ENCODE peak calls at places on chromosomes 11 and 22, in seven cellular contexts. L is HL-60, T is ovary, X is psoas muscle, S is IMR-90, O is tibial artery, J is mesendoderm. G is an unnamed sample.

GRCh38 chr22:21042978-21043855 is 2.5 kb upstream of the LRRC74B start:
- DNase-seq in T (no peak), O (no peak), S (no peak), J (no peak), X (peak; percentile 29), L (no peak), G (no peak)

GRCh38 chr22:21000215-21000986 is 1.5 kb downstream of the THAP7 start:
- DNase-seq in J (no peak), T (no peak), L (no peak), X (no peak), S (no peak), O (no peak), G (no peak)

GRCh38 chr11:34204396-34205279 is 99.2 kb downstream of the NAT10 start:
- DNase-seq in L (no peak), T (no peak), S (peak; percentile 63), O (no peak), J (no peak), X (no peak), G (no peak)

GRCh38 chr22:24985824-24986214 is 33.3 kb downstream of the KIAA1671 start:
- DNase-seq in O (peak; percentile 73), S (peak; percentile 10), T (peak; percentile 57), J (peak; percentile 67), L (no peak), X (no peak), G (no peak)

GRCh38 chr11:120746836-120747609 is 235.5 kb downstream of the GRIK4 start:
- DNase-seq in J (no peak), S (no peak), L (no peak), O (no peak), T (no peak), X (no peak), G (no peak)

GRCh38 chr22:33539902-33540751 is 380.1 kb downstream of the LARGE1 start:
- DNase-seq in O (peak; percentile 83), T (peak; percentile 90), X (peak; percentile 70), J (no peak), S (peak; percentile 5), L (no peak), G (no peak)

GRCh38 chr11:77813256-77813655 is 7.3 kb downstream of the RSF1 start:
- DNase-seq in X (no peak), T (no peak), S (peak; percentile 65), O (no peak), J (no peak), L (no peak), G (no peak)

GRCh38 chr11:1196516-1197391 is 26.1 kb upstream of the MUC5B start:
- DNase-seq in S (no peak), J (no peak), L (no peak), X (peak; percentile 38), O (peak; percentile 64), T (no peak), G (no peak)

GRCh38 chr11:1238767-1239595 is 16.1 kb downstream of the MUC5B start:
- DNase-seq in O (no peak), S (no peak), J (peak; percentile 37), X (no peak), T (no peak), L (no peak), G (no peak)

GRCh38 chr11:18791175-18792065 is at the start of gene PTPN5:
- DNase-seq in O (peak; percentile 54), S (no peak), J (peak; percentile 28), L (no peak), X (no peak), T (no peak), G (no peak)

GRCh38 chr22:44613196-44613595 is 88.8 kb upstream of the PRR5 start:
- DNase-seq in S (no peak), O (no peak), T (no peak), L (no peak), J (no peak), X (no peak), G (no peak)

GRCh38 chr11:89442801-89443200 is 48.4 kb downstream of the NOX4 start:
- DNase-seq in J (no peak), T (no peak), L (no peak), S (no peak), X (no peak), O (no peak), G (no peak)

GRCh38 chr22:40020956-40021355 is 26.2 kb downstream of the FAM83F start:
- DNase-seq in T (no peak), J (no peak), X (no peak), O (no peak), S (no peak), L (no peak), G (no peak)
- H3K27me3 ChIP-seq in T (no peaks in the 10 kb centered on the region), J (no peaks in the 10 kb centered on the region), X (no peaks in the 10 kb centered on the region), O (no peaks in the 10 kb centered on the region), S (peaks cover 49% of the 10 kb centered on the region), L (no peaks in the 10 kb centered on the region), G (no peaks in the 10 kb centered on the region)

DNA sequence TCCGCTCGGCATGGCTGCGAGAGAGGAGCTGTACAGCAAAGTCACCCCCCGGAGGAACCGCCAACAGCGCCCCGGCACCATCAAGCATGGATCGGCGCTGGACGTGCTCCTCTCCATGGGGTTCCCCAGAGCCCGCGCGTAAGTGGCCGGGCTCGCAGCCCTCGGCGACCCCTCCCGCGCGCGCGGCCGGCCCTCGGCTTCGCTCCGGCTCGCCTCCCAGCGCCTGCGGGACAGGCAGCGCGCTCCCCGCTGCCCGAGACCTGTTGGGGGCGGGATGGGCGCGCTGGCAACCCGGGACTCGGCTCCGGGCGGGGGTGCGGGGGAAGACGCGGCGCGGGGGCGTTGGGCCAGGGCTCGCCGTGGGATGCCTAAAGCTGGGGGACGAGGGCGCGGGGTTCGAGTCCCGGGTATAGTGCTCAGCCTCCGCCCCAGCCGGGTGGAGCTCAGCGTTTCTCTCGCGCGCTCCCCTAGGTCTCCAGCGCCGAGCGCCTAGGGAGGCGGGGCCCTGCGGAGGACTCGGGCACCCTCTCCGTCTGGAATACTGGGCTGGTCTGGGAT is 630 bp downstream of the UBASH3B start:
- DNase-seq in X (peak; percentile 67), S (peak; percentile 66), L (peak; percentile 23), J (peak; percentile 60), T (peak; percentile 59), O (peak; percentile 69), G (peak; percentile 47)
- H3K27ac ChIP-seq in X (peak overlapping the region; percentile 80), S (peak overlapping the region; percentile 93), L (peak overlapping the region; percentile 67), J (peak overlapping the region; percentile 91), T (peak overlapping the region; percentile 81), O (peak overlapping the region; percentile 83), G (peak overlapping the region; percentile 83)

GRCh38 chr11:17543041-17543440 is 1.2 kb downstream of the USH1C start:
- DNase-seq in S (no peak), T (no peak), X (peak; percentile 27), J (no peak), O (no peak), L (no peak), G (no peak)
- H3K4me3 ChIP-seq in S (no peak overlapping the region), T (no peak overlapping the region), X (no peak overlapping the region), J (no peak overlapping the region), O (no peak overlapping the region), L (no peak overlapping the region), G (no peak overlapping the region)

GRCh38 chr22:37457093-37457893 is 28.9 kb downstream of the MFNG start:
- DNase-seq in S (peak; percentile 48), T (peak; percentile 41), O (no peak), J (peak; percentile 80), L (peak; percentile 73), X (peak; percentile 74), G (peak; percentile 81)

GRCh38 chr22:37462426-37462825 is 23.8 kb downstream of the MFNG start:
- DNase-seq in X (no peak), S (no peak), L (no peak), O (no peak), J (no peak), T (no peak), G (no peak)

GRCh38 chr22:37460684-37461083 is 25.5 kb downstream of the MFNG start:
- DNase-seq in S (no peak), T (no peak), X (no peak), O (no peak), J (no peak), L (no peak), G (no peak)

GRCh38 chr22:37456351-37456750 is 29.1 kb upstream of the ELFN2 start:
- DNase-seq in O (no peak), L (no peak), X (no peak), J (no peak), S (no peak), T (no peak), G (no peak)

GRCh38 chr22:37459211-37459610 is 27.0 kb downstream of the MFNG start:
- DNase-seq in L (no peak), T (no peak), J (no peak), X (no peak), O (no peak), S (no peak), G (no peak)
- H3K27me3 ChIP-seq in L (no peaks in the 10 kb centered on the region), T (no peaks in the 10 kb centered on the region), J (no peaks in the 10 kb centered on the region), X (no peaks in the 10 kb centered on the region), O (no peaks in the 10 kb centered on the region), S (peaks cover 9% of the 10 kb centered on the region), G (no peaks in the 10 kb centered on the region)

GRCh38 chr11:74630043-74630442 is 37.7 kb downstream of the POLD3 start:
- DNase-seq in S (no peak), J (no peak), O (no peak), X (no peak), T (no peak), L (no peak), G (no peak)

GRCh38 chr11:74633406-74634393 is 41.3 kb downstream of the POLD3 start:
- DNase-seq in X (no peak), J (no peak), O (no peak), S (no peak), L (no peak), T (no peak), G (no peak)

GRCh38 chr11:74639533-74639932 is 47.2 kb downstream of the POLD3 start:
- DNase-seq in O (no peak), L (no peak), J (no peak), S (no peak), X (no peak), T (no peak), G (no peak)

GRCh38 chr11:74636633-74637184 is 44.3 kb downstream of the POLD3 start:
- DNase-seq in X (no peak), L (peak; percentile 3), O (no peak), S (peak; percentile 95), J (no peak), T (no peak), G (no peak)

GRCh38 chr11:74634537-74634936 is 42.2 kb downstream of the POLD3 start:
- DNase-seq in T (no peak), X (no peak), L (no peak), O (no peak), S (peak; percentile 66), J (peak; percentile 42), G (no peak)
- H3K27ac ChIP-seq in T (no peak overlapping the region), X (no peak overlapping the region), L (no peak overlapping the region), O (no peak overlapping the region), S (no peak overlapping the region), J (no peak overlapping the region), G (no peak overlapping the region)

GRCh38 chr22:17698948-17699347 is 60.4 kb downstream of the BCL2L13 start:
- DNase-seq in S (no peak), X (no peak), T (no peak), L (no peak), O (no peak), J (no peak), G (no peak)
- H3K4me3 ChIP-seq in S (no peak overlapping the region), X (no peak overlapping the region), T (no peak overlapping the region), L (no peak overlapping the region), O (no peak overlapping the region), J (no peak overlapping the region), G (no peak overlapping the region)

DNA sequence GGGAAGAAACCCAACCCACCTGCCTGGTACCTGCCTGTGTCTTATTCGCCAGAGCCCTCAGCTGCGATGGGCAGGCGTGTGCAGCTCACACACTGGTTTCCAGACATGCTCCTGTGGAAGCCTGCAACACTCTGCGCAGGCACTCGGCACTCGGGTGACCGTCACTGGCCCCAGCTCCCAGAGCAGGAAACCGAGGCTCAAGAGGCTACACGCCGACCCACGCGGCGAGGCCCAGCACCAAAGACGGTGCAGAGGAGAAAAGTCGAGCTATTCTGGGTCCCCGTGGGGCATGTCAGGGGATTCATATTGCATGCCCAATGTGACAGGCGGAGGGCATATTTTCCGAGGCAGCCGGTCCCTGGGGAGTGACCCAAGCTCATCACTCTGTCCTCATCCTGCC is 11.6 kb upstream of the FGF19 start:
- DNase-seq in O (no peak), L (no peak), S (no peak), T (no peak), J (no peak), X (no peak), G (no peak)
- H3K27me3 ChIP-seq in O (no peaks in the 10 kb centered on the region), L (peaks cover 12% of the 10 kb centered on the region), S (peaks cover 58% of the 10 kb centered on the region), T (no peaks in the 10 kb centered on the region), J (no peaks in the 10 kb centered on the region), X (no peaks in the 10 kb centered on the region), G (no peaks in the 10 kb centered on the region)

G was measured in naive thymus-derived CD4-positive, alpha-beta T cell.